ENCODE peak calls at places on chromosomes 7 and 10, in five cellular contexts. L is A549, B is GM12878, T is HepG2, N is K562. D is an unnamed sample.

GRCh38 chr10:48305905-48306264 is 592 bp upstream of the MAPK8 start:
- DNase-seq in B (no peak), L (no peak), N (no peak), T (no peak), D (no peak)

GRCh38 chr10:4719671-4720070 is 106.3 kb upstream of the AKR1E2 start:
- DNase-seq in T (no peak), B (no peak), L (no peak), N (no peak), D (no peak)

GRCh38 chr7:82810558-82811259 is 352.0 kb downstream of the PCLO start:
- DNase-seq in B (no peak), N (no peak), T (peak), L (peak), D (no peak)

GRCh38 chr7:964401-965231 is 10.1 kb upstream of the ADAP1 start:
- DNase-seq in B (no peak), N (peak), L (no peak), T (peak), D (peak)

GRCh38 chr7:47383696-47384445 is 198.0 kb downstream of the TNS3 start:
- DNase-seq in N (no peak), B (no peak), L (no peak), T (no peak), D (no peak)

GRCh38 chr7:192701-193536 is 548 bp downstream of the FAM20C start:
- DNase-seq in N (no peak), T (no peak), L (no peak), B (no peak), D (no peak)

GRCh38 chr10:15494850-15495249 is 123.8 kb upstream of the FAM171A1 start:
- DNase-seq in T (no peak), N (no peak), L (no peak), B (no peak), D (no peak)

GRCh38 chr7:154304740-154305679 is 252.8 kb downstream of the DPP6 start:
- DNase-seq in T (no peak), N (no peak), B (no peak), L (no peak), D (no peak)

GRCh38 chr10:85446852-85447251 is 919.7 kb downstream of the GRID1 start:
- DNase-seq in T (no peak), N (no peak), B (no peak), L (no peak), D (no peak)

GRCh38 chr10:29921071-29921446 is 138.3 kb downstream of the JCAD start:
- DNase-seq in N (no peak), L (no peak), T (no peak), B (no peak), D (no peak)

GRCh38 chr10:102918817-102919236 is 733 bp downstream of the CNNM2 start:
- DNase-seq in N (peak), T (peak), B (no peak), L (peak), D (peak)

GRCh38 chr10:25024528-25024927 is 8.1 kb downstream of the THNSL1 start:
- DNase-seq in B (no peak), N (no peak), L (no peak), T (no peak), D (no peak)

GRCh38 chr10:35012781-35013180 is 77.4 kb downstream of the CUL2 start:
- DNase-seq in N (no peak), B (no peak), L (no peak), T (no peak), D (peak)

GRCh38 chr7:126535176-126535575 is 717.6 kb downstream of the GRM8 start:
- DNase-seq in T (no peak), L (no peak), N (no peak), B (no peak), D (no peak)

GRCh38 chr10:124366343-124366742 is 52.4 kb downstream of the OAT start:
- DNase-seq in T (no peak), B (no peak), L (no peak), N (no peak), D (no peak)

DNA sequence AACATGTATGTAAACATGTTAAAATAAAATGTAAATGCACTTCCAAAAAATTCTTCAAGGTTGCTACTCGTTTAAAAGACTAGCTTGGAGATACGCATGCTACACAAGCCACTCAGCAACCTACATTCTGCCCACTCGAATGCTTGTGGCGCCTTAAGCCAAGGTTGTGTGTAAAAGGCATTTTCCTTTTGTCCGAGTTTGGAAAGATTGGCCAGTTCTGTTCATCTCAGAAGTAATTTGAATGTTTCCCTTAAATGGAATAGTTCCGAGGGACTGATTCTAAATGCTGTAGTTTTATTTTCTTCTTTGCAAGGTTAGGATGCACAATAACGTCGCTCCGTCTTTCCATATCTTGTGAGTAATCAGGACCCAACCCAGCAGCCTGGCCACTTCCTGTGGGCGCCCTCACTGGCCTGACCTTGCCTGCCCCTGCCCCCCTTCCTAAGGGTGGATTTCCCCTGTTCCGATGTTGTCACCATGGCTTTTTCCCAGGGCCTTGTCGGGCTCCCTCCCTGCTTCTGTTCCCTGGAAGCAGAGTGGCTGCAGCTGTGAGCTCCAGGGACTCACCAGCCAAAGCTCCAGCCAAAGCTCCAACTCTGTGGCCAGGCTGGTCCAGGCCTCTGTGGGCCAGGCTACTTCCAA is 70.6 kb downstream of the PTPRE start:
- DNase-seq in T (no peak), L (no peak), N (no peak), B (no peak), D (no peak)
- TF ChIP-seq ESRRA in T (no peak), L (no peak), N (no peak), B (no peak), D (no peak)

GRCh38 chr7:121371367-121371766 is 24.7 kb downstream of the FAM3C start:
- DNase-seq in B (no peak), T (no peak), L (no peak), N (no peak), D (no peak)
- TF ChIP-seq ESRRA in B (no peak), T (no peak), L (no peak), N (no peak), D (no peak)

GRCh38 chr7:155993420-155994252 is 181.4 kb upstream of the SHH start:
- DNase-seq in B (no peak), L (no peak), T (no peak), N (no peak), D (no peak)

GRCh38 chr7:155994253-155994811 is 182.1 kb upstream of the SHH start:
- DNase-seq in T (no peak), N (no peak), B (no peak), L (no peak), D (no peak)

GRCh38 chr7:155992538-155992937 is 180.3 kb upstream of the SHH start:
- DNase-seq in N (no peak), B (no peak), L (no peak), T (no peak), D (no peak)

GRCh38 chr7:155992107-155992506 is 179.8 kb upstream of the SHH start:
- DNase-seq in L (no peak), T (no peak), B (no peak), N (no peak), D (no peak)

GRCh38 chr7:155992974-155993373 is 180.7 kb upstream of the SHH start:
- DNase-seq in N (no peak), T (no peak), B (no peak), L (no peak), D (no peak)
- TF ChIP-seq ESRRA in N (no peak), T (no peak), B (no peak), L (no peak), D (no peak)

GRCh38 chr10:97367126-97367649 is 32.7 kb upstream of the FRAT2 start:
- DNase-seq in T (no peak), B (no peak), L (no peak), N (no peak), D (no peak)

GRCh38 chr10:97363071-97363470 is 28.5 kb upstream of the FRAT2 start:
- DNase-seq in L (no peak), B (no peak), T (no peak), N (no peak), D (no peak)

GRCh38 chr10:97362310-97363033 is 27.9 kb upstream of the FRAT2 start:
- DNase-seq in N (no peak), L (no peak), T (no peak), B (no peak), D (no peak)

GRCh38 chr10:97365761-97366351 is 31.3 kb upstream of the FRAT2 start:
- DNase-seq in L (no peak), B (no peak), T (no peak), N (no peak), D (no peak)

DNA sequence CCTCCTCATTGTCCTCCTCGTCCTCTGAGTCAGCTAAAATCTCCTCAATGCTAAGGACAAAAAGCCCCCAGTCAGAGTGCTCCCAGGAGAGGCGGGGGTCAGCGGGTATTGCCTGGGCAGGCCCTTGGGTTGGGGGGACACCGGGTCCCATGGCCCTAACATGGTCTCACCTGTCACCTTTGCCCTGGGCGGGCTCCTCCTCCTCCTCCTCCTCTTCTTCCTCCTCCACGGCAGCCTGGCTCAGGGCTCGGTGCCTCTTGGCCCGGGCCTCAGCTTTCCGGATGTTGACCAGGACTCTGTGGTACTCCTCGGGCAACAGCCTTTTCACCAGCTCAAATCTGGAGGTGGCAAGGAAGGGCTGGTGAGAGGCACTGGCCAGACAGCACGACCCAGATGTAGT is 32.0 kb upstream of the FRAT2 start:
- DNase-seq in N (no peak), T (no peak), B (no peak), L (no peak), D (no peak)
- TF ChIP-seq ESRRA in N (no peak), T (no peak), B (no peak), L (no peak), D (no peak)

DNA sequence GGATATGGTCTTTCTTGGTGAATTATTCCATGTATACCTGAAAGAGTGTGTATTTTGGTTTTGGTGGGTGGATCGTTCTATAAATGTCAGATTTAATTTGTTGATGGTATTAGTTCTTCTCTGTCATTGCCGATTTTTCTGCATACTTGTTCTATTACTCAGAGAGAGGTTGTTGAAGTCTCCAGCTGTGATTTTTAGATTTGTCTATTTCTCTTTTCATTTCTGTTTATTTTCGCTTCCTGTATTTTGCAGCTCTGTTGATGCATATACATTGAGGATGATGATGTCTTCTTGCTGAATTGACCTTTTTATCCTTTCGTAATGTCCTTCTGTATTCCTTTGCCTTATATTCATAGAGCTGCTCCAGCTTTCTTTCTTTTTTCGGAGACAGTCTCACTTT is 12.1 kb upstream of the BHLHA15 start:
- DNase-seq in N (no peak), L (no peak), B (no peak), T (no peak), D (no peak)
- TF ChIP-seq ESRRA in N (no peak), L (no peak), B (no peak), T (no peak), D (no peak)

GRCh38 chr10:131973160-131973951 is 8.4 kb downstream of the BNIP3 start:
- DNase-seq in T (no peak), L (no peak), N (no peak), B (no peak), D (no peak)

GRCh38 chr10:131970946-131971345 is 10.8 kb downstream of the BNIP3 start:
- DNase-seq in N (no peak), B (no peak), T (no peak), L (no peak), D (no peak)

GRCh38 chr10:131974034-131974817 is 7.5 kb downstream of the BNIP3 start:
- DNase-seq in L (no peak), B (no peak), T (no peak), N (no peak), D (no peak)

GRCh38 chr10:131971591-131971990 is 10.1 kb downstream of the BNIP3 start:
- DNase-seq in N (no peak), B (no peak), T (no peak), L (no peak), D (no peak)

GRCh38 chr10:131972474-131973071 is 9.2 kb downstream of the BNIP3 start:
- DNase-seq in B (no peak), L (no peak), N (peak), T (no peak), D (no peak)
- TF ChIP-seq ESRRA in B (no peak), L (no peak), N (no peak), T (no peak), D (no peak)

D was measured in WTC11.